ENCODE peak calls at places on chromosome 6, in four cellular contexts. One of them, this sample, is unnamed.

GRCh38 chr6:17622144-17622543 is 22.0 kb downstream of the FAM8A1 start:
- DNase-seq in GM12878: no peak
- DNase-seq in HEK293T: no peak
- DNase-seq in HepG2: no peak
- DNase-seq in this sample: no peak

GRCh38 chr6:85676086-85676729 is 33.5 kb upstream of the SYNCRIP start:
- DNase-seq in HepG2: no peak
- DNase-seq in HEK293T: no peak
- DNase-seq in GM12878: no peak
- DNase-seq in this sample: no peak

GRCh38 chr6:107075951-107076381 is 39.3 kb downstream of the BEND3 start:
- DNase-seq in HepG2: no peak
- DNase-seq in HEK293T: peak
- DNase-seq in GM12878: no peak
- DNase-seq in this sample: no peak

GRCh38 chr6:168147205-168147738 is 68.3 kb upstream of the FRMD1 start:
- DNase-seq in HEK293T: peak
- DNase-seq in GM12878: no peak
- DNase-seq in HepG2: no peak
- DNase-seq in this sample: no peak

GRCh38 chr6:112929661-112930060 is 582.5 kb downstream of the RFPL4B start:
- DNase-seq in HepG2: no peak
- DNase-seq in HEK293T: no peak
- DNase-seq in GM12878: no peak
- DNase-seq in this sample: no peak

GRCh38 chr6:100881707-100882040 is 545 bp upstream of the ASCC3 start:
- DNase-seq in GM12878: no peak
- DNase-seq in HEK293T: peak
- DNase-seq in HepG2: no peak
- DNase-seq in this sample: no peak

GRCh38 chr6:11172501-11173337 is 59.7 kb downstream of the NEDD9 start:
- DNase-seq in HEK293T: peak
- DNase-seq in HepG2: peak
- DNase-seq in GM12878: no peak
- DNase-seq in this sample: peak

GRCh38 chr6:85357651-85358050 is 92.2 kb upstream of the NT5E start:
- DNase-seq in HEK293T: no peak
- DNase-seq in HepG2: no peak
- DNase-seq in GM12878: no peak
- DNase-seq in this sample: no peak

GRCh38 chr6:30447237-30447636 is 42.1 kb upstream of the HLA-E start:
- DNase-seq in HEK293T: peak
- DNase-seq in GM12878: no peak
- DNase-seq in HepG2: peak
- DNase-seq in this sample: peak

GRCh38 chr6:157405986-157406385 is 25.0 kb downstream of the ZDHHC14 start:
- DNase-seq in HEK293T: no peak
- DNase-seq in HepG2: no peak
- DNase-seq in GM12878: no peak
- DNase-seq in this sample: no peak

GRCh38 chr6:54935739-54936138 is 89.2 kb downstream of the FAM83B start:
- DNase-seq in HepG2: no peak
- DNase-seq in HEK293T: no peak
- DNase-seq in GM12878: no peak
- DNase-seq in this sample: no peak

GRCh38 chr6:113359155-113360140 is 497.7 kb upstream of the MARCKS start:
- DNase-seq in HEK293T: no peak
- DNase-seq in HepG2: no peak
- DNase-seq in GM12878: no peak
- DNase-seq in this sample: no peak

GRCh38 chr6:110415297-110415916 is at the start of gene DDO:
- DNase-seq in HEK293T: no peak
- DNase-seq in GM12878: no peak
- DNase-seq in HepG2: peak
- DNase-seq in this sample: peak

GRCh38 chr6:108588586-108588985 is 27.9 kb downstream of the FOXO3 start:
- DNase-seq in HepG2: no peak
- DNase-seq in HEK293T: no peak
- DNase-seq in GM12878: no peak
- DNase-seq in this sample: no peak

GRCh38 chr6:81366970-81367369 is 385.5 kb downstream of the TENT5A start:
- DNase-seq in HepG2: no peak
- DNase-seq in GM12878: no peak
- DNase-seq in HEK293T: no peak
- DNase-seq in this sample: no peak

GRCh38 chr6:12288844-12289654 is 1.1 kb upstream of the EDN1 start:
- DNase-seq in HepG2: peak
- DNase-seq in HEK293T: peak
- DNase-seq in GM12878: peak
- DNase-seq in this sample: peak

GRCh38 chr6:106468935-106469334 is 108.4 kb downstream of the CRYBG1 start:
- DNase-seq in GM12878: no peak
- DNase-seq in HEK293T: no peak
- DNase-seq in HepG2: no peak
- DNase-seq in this sample: no peak

GRCh38 chr6:41548098-41548840 is 2.1 kb downstream of the FOXP4 start:
- DNase-seq in HepG2: no peak
- DNase-seq in GM12878: no peak
- DNase-seq in HEK293T: no peak
- DNase-seq in this sample: no peak

GRCh38 chr6:5569491-5569890 is 308.2 kb downstream of the FARS2 start:
- DNase-seq in HEK293T: no peak
- DNase-seq in GM12878: no peak
- DNase-seq in HepG2: no peak
- DNase-seq in this sample: no peak

GRCh38 chr6:24909281-24910216 is 26.2 kb downstream of the RIPOR2 start:
- DNase-seq in GM12878: no peak
- DNase-seq in HEK293T: no peak
- DNase-seq in HepG2: no peak
- DNase-seq in this sample: no peak

GRCh38 chr6:169070506-169071176 is 183.0 kb downstream of the THBS2 start:
- DNase-seq in GM12878: no peak
- DNase-seq in HepG2: peak
- DNase-seq in HEK293T: peak
- DNase-seq in this sample: no peak

GRCh38 chr6:129555206-129555832 is 154.7 kb downstream of the ARHGAP18 start:
- DNase-seq in HEK293T: no peak
- DNase-seq in HepG2: no peak
- DNase-seq in GM12878: no peak
- DNase-seq in this sample: no peak

GRCh38 chr6:85923013-85923430 is 280.3 kb upstream of the SYNCRIP start:
- DNase-seq in GM12878: peak
- DNase-seq in HepG2: peak
- DNase-seq in HEK293T: peak
- DNase-seq in this sample: no peak

GRCh38 chr6:32947552-32948465 is 5.1 kb downstream of the HLA-DMA start:
- DNase-seq in HEK293T: peak
- DNase-seq in HepG2: peak
- DNase-seq in GM12878: peak
- DNase-seq in this sample: no peak

GRCh38 chr6:8930009-8930408 is 494.7 kb upstream of the SLC35B3 start:
- DNase-seq in GM12878: no peak
- DNase-seq in HEK293T: no peak
- DNase-seq in HepG2: no peak
- DNase-seq in this sample: no peak

GRCh38 chr6:107576852-107577251 is 86.9 kb downstream of the SOBP start:
- DNase-seq in HEK293T: no peak
- DNase-seq in HepG2: no peak
- DNase-seq in GM12878: no peak
- DNase-seq in this sample: no peak

GRCh38 chr6:63803371-63803770 is 167.8 kb downstream of the PHF3 start:
- DNase-seq in HepG2: no peak
- DNase-seq in GM12878: no peak
- DNase-seq in HEK293T: no peak
- DNase-seq in this sample: no peak

GRCh38 chr6:63805345-63805744 is 169.7 kb downstream of the PHF3 start:
- DNase-seq in HEK293T: no peak
- DNase-seq in HepG2: no peak
- DNase-seq in GM12878: no peak
- DNase-seq in this sample: no peak

GRCh38 chr6:63799813-63800212 is 164.2 kb downstream of the PHF3 start:
- DNase-seq in HepG2: peak
- DNase-seq in GM12878: no peak
- DNase-seq in HEK293T: no peak
- DNase-seq in this sample: no peak

GRCh38 chr6:63804381-63804956 is 168.9 kb downstream of the PHF3 start:
- DNase-seq in GM12878: no peak
- DNase-seq in HEK293T: no peak
- DNase-seq in HepG2: no peak
- DNase-seq in this sample: no peak

DNA sequence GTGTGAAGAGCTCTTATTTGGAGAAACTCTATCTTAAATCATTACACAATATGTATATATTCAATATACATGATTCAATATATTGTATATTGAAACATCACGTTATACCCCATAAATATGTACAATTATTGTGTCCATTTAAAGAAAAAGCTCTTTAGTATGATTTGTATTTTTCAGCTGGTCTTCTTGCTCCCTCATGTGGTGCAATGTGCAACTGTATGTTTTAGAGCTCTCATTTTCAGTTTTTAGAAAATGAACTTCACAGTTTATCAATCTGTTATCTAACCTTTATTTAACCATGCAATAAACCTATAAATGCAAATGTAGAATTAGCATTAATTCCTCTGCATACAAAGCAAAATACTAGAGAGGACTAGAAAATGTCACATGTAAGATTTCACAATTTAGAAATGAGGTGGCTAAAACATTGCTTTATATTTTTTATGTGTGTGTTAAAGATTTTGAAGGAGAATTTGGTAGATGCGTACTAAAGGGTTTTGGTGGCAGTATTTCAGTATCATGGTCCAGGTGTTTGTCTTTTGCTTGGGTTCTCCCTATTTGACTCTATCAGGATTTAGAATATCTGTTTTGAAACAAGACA is 167.1 kb downstream of the PHF3 start:
- DNase-seq in HepG2: peak
- DNase-seq in GM12878: no peak
- DNase-seq in HEK293T: no peak
- DNase-seq in this sample: peak
- TF ChIP-seq FOXK2 in HepG2: no peak
- TF ChIP-seq FOXK2 in GM12878: no peak
- TF ChIP-seq FOXK2 in HEK293T: no peak
- TF ChIP-seq FOXK2 in this sample: no peak

GRCh38 chr6:119322715-119323350 is 26.7 kb downstream of the MAN1A1 start:
- DNase-seq in HEK293T: no peak
- DNase-seq in HepG2: no peak
- DNase-seq in GM12878: no peak
- DNase-seq in this sample: no peak
- TF ChIP-seq FOXK2 in HEK293T: no peak
- TF ChIP-seq FOXK2 in HepG2: no peak
- TF ChIP-seq FOXK2 in GM12878: no peak
- TF ChIP-seq FOXK2 in this sample: no peak

GRCh38 chr6:43014434-43014909 is 423 bp downstream of the KLHDC3 start:
- DNase-seq in GM12878: no peak
- DNase-seq in HEK293T: no peak
- DNase-seq in HepG2: no peak
- DNase-seq in this sample: no peak
- TF ChIP-seq FOXK2 in GM12878: no peak
- TF ChIP-seq FOXK2 in HEK293T: no peak
- TF ChIP-seq FOXK2 in HepG2: no peak
- TF ChIP-seq FOXK2 in this sample: no peak

GRCh38 chr6:152110878-152111820 is 303.7 kb downstream of the ESR1 start:
- DNase-seq in GM12878: no peak
- DNase-seq in HepG2: no peak
- DNase-seq in HEK293T: no peak
- DNase-seq in this sample: no peak
- TF ChIP-seq FOXK2 in GM12878: no peak
- TF ChIP-seq FOXK2 in HepG2: no peak
- TF ChIP-seq FOXK2 in HEK293T: no peak
- TF ChIP-seq FOXK2 in this sample: no peak

This sample was measured in K562.